ENCODE peak calls at places on chromosomes 5 and 9, in ten cellular contexts. X, G, N, M, C, T, V, P, H and S are unnamed samples.

GRCh38 chr5:78886650-78887230 is 98.4 kb downstream of the ARSB start:
- DNase-seq in X (no peak), G (no peak), N (peak; percentile 26), M (no peak), C (no peak), T (no peak), V (no peak), P (peak; percentile 46), H (peak; percentile 54), S (peak; percentile 33)

GRCh38 chr9:89405832-89406231 is 87.5 kb downstream of the SECISBP2 start:
- DNase-seq in X (no peak), G (no peak), N (no peak), M (no peak), C (peak; percentile 91), T (peak; percentile 48), V (no peak), P (no peak), H (no peak), S (no peak)

GRCh38 chr9:121989010-121989409 is 104.1 kb downstream of the TTLL11 start:
- DNase-seq in X (no peak), G (peak; percentile 70), N (no peak), M (no peak), C (no peak), T (no peak), V (peak; percentile 55), P (peak; percentile 11), H (no peak), S (no peak)

GRCh38 chr9:133141833-133142594 is 21.0 kb upstream of the RALGDS start:
- DNase-seq in X (no peak), G (no peak), N (no peak), M (no peak), C (peak; percentile 89), T (peak; percentile 79), V (no peak), P (no peak), H (no peak), S (no peak)

GRCh38 chr9:106820866-106821265 is 42.1 kb upstream of the ZNF462 start:
- DNase-seq in X (no peak), G (no peak), N (no peak), M (no peak), C (no peak), T (no peak), V (no peak), P (no peak), H (no peak), S (no peak)

GRCh38 chr5:132677191-132677590 is 3.4 kb downstream of the IL4 start:
- DNase-seq in X (peak; percentile 79), G (peak; percentile 24), N (peak; percentile 96), M (peak; percentile 95), C (peak; percentile 75), T (no peak), V (peak; percentile 33), P (peak; percentile 91), H (peak; percentile 80), S (peak; percentile 88)

GRCh38 chr9:81237565-81238231 is 451.6 kb downstream of the TLE1 start:
- DNase-seq in X (no peak), G (no peak), N (peak; percentile 41), M (no peak), C (no peak), T (no peak), V (no peak), P (no peak), H (no peak), S (no peak)

GRCh38 chr9:125558453-125559084 is 148.4 kb downstream of the MAPKAP1 start:
- DNase-seq in X (peak; percentile 50), G (peak; percentile 86), N (peak; percentile 84), M (peak; percentile 69), C (no peak), T (no peak), V (peak; percentile 80), P (peak; percentile 88), H (peak; percentile 87), S (peak; percentile 80)

GRCh38 chr9:128242828-128243485 is 32.9 kb downstream of the GOLGA2 start:
- DNase-seq in X (no peak), G (no peak), N (no peak), M (no peak), C (no peak), T (peak; percentile 54), V (no peak), P (no peak), H (peak; percentile 78), S (peak; percentile 69)

GRCh38 chr9:132242621-132243155 is 80.8 kb downstream of the NTNG2 start:
- DNase-seq in X (no peak), G (peak; percentile 54), N (peak; percentile 22), M (no peak), C (no peak), T (no peak), V (no peak), P (no peak), H (no peak), S (no peak)

GRCh38 chr5:120464627-120465280 is 654 bp downstream of the PRR16 start:
- DNase-seq in X (no peak), G (peak; percentile 41), N (peak; percentile 74), M (peak; percentile 65), C (peak; percentile 75), T (peak; percentile 57), V (peak; percentile 31), P (peak; percentile 73), H (peak; percentile 66), S (peak; percentile 77)

GRCh38 chr9:85859751-85860150 is 81.2 kb upstream of the NAA35 start:
- DNase-seq in X (peak; percentile 19), G (no peak), N (no peak), M (no peak), C (no peak), T (no peak), V (no peak), P (no peak), H (no peak), S (no peak)

GRCh38 chr9:33794560-33794959 is 801 bp upstream of the PRSS3 start:
- DNase-seq in X (no peak), G (no peak), N (no peak), M (no peak), C (no peak), T (no peak), V (no peak), P (no peak), H (no peak), S (no peak)

GRCh38 chr5:153632748-153633290 is 142.3 kb downstream of the GRIA1 start:
- DNase-seq in X (no peak), G (no peak), N (no peak), M (no peak), C (no peak), T (no peak), V (no peak), P (no peak), H (peak; percentile 28), S (peak; percentile 38)

GRCh38 chr9:87149794-87150193 is 202.5 kb upstream of the GAS1 start:
- DNase-seq in X (no peak), G (no peak), N (no peak), M (peak; percentile 20), C (no peak), T (no peak), V (no peak), P (no peak), H (no peak), S (peak; percentile 68)

GRCh38 chr9:87152206-87152605 is 204.9 kb upstream of the GAS1 start:
- DNase-seq in X (no peak), G (no peak), N (peak; percentile 17), M (no peak), C (no peak), T (no peak), V (no peak), P (no peak), H (no peak), S (no peak)

GRCh38 chr9:87147803-87148202 is 200.5 kb upstream of the GAS1 start:
- DNase-seq in X (no peak), G (no peak), N (no peak), M (no peak), C (no peak), T (no peak), V (no peak), P (no peak), H (no peak), S (no peak)

GRCh38 chr9:87148391-87149237 is 201.3 kb upstream of the GAS1 start:
- DNase-seq in X (no peak), G (peak; percentile 73), N (peak; percentile 80), M (peak; percentile 80), C (peak; percentile 77), T (peak; percentile 89), V (peak; percentile 49), P (peak; percentile 79), H (peak; percentile 76), S (peak; percentile 69)
- H3K4me3 ChIP-seq in X (no peak overlapping the region), G (peak overlapping the region; percentile 4), N (peak overlapping the region; percentile 36), M (peak overlapping the region; percentile 12), C (peak overlapping the region; percentile 49), T (peak overlapping the region; percentile 56), V (no peak overlapping the region), P (peak overlapping the region; percentile 11), H (peak overlapping the region; percentile 51), S (no peak overlapping the region)

DNA sequence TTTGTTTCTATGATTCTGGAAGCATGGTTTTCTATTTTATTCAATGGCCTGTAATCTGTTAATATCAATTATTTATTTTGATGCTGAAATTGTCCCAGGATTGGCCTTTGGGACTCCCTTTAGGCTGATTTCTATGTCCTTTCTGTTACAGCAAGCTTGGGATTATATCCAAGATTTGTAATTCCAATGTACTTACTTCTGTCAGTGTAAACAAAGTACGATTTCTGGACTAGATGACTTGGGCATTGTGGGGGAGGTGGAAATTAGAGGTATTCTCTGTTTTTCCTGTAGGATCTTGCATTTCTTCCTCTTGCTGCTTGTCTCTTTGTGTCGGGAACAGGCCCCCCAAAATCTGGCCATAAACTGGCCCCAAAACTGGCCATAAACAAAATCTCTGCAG is 3.7 kb downstream of the PCDHGA12 start:
- DNase-seq in X (no peak), G (no peak), N (no peak), M (peak; percentile 18), C (no peak), T (no peak), V (no peak), P (peak; percentile 25), H (no peak), S (peak; percentile 45)
- H3K4me3 ChIP-seq in X (no peak overlapping the region), G (no peak overlapping the region), N (no peak overlapping the region), M (peak overlapping the region; percentile 3), C (no peak overlapping the region), T (no peak overlapping the region), V (no peak overlapping the region), P (no peak overlapping the region), H (no peak overlapping the region), S (no peak overlapping the region)

GRCh38 chr5:141121563-141121962 is at the start of gene PCDHB4:
- DNase-seq in X (no peak), G (peak; percentile 25), N (no peak), M (no peak), C (no peak), T (no peak), V (no peak), P (peak; percentile 25), H (no peak), S (peak; percentile 8)
- H3K4me3 ChIP-seq in X (no peak within 1 kb of the TSS), G (no peak within 1 kb of the TSS), N (no peak within 1 kb of the TSS), M (no peak within 1 kb of the TSS), C (peak within 1 kb of the TSS; percentile 32), T (peak within 1 kb of the TSS; percentile 51), V (no peak within 1 kb of the TSS), P (no peak within 1 kb of the TSS), H (no peak within 1 kb of the TSS), S (no peak within 1 kb of the TSS)

DNA sequence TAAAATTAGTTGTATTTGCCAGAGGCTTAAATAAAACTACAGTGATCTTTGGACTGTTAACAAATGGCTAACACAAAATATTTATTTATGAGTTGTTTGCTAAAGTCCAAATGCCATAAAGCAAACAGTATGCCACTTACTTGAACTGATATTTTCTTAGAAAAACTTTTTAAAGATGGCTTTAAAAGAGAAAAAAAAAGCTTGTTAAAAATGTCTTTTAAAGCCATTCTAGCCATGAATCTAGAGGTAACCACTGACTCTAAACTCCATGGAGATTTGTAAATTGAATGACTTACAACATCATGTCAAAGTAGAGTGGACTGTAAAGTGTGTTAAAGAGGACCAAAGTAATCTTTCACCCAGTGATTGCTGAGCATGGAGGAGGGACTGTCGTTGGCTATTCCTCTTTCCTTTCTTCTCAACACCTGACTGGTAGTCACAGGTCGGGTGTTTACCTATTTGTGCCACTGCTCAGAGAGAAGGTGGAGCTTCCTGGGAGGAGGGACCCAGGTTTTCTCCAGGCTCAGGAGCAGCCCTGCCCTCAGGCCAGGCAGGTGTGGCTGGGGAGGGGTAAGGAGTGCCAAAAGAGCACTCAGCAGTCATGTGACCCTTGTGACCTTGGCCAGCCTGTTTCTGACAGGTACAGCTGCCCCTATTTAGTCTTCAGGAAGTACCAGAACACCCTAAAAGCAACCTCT is 69.1 kb upstream of the TJP2 start:
- DNase-seq in X (peak; percentile 42), G (no peak), N (no peak), M (no peak), C (no peak), T (no peak), V (no peak), P (no peak), H (no peak), S (no peak)
- H3K4me3 ChIP-seq in X (no peak overlapping the region), G (no peak overlapping the region), N (no peak overlapping the region), M (no peak overlapping the region), C (no peak overlapping the region), T (no peak overlapping the region), V (no peak overlapping the region), P (no peak overlapping the region), H (no peak overlapping the region), S (no peak overlapping the region)